ENCODE peak calls at places on chromosome 12, in ten cellular contexts. U is fibroblast of the aortic adventitia, N is AG04450, J is BE2C, Y is HFF-Myc, Z is coronary artery, S is cardiac muscle cell, A is stomach, H is breast epithelium, K is IMR-90. P is an unnamed sample.

GRCh38 chr12:105740970-105741725 is 397.6 kb downstream of the NUAK1 start:
- DNase-seq in H (peak; percentile 59), Y (no peak), S (no peak), Z (no peak), A (no peak), K (peak; percentile 30), J (peak; percentile 9), N (no peak), U (peak; percentile 6), P (peak; percentile 13)

GRCh38 chr12:95877622-95878021 is 18.9 kb downstream of the SNRPF start:
- DNase-seq in S (no peak), H (no peak), A (no peak), J (no peak), Y (no peak), N (no peak), K (no peak), Z (no peak), U (no peak), P (peak; percentile 23)

GRCh38 chr12:93892431-93893210 is 215.4 kb downstream of the CRADD start:
- DNase-seq in Y (no peak), U (peak; percentile 30), J (no peak), S (peak; percentile 17), H (no peak), K (no peak), Z (no peak), A (no peak), N (no peak), P (no peak)

GRCh38 chr12:116675339-116676107 is 62.3 kb downstream of the SPRING1 start:
- DNase-seq in J (no peak), A (no peak), U (no peak), Z (no peak), N (no peak), H (no peak), Y (no peak), K (no peak), S (no peak), P (no peak)

GRCh38 chr12:31230004-31230403 is 95.9 kb downstream of the SINHCAF start:
- DNase-seq in A (no peak), U (no peak), N (no peak), K (no peak), H (no peak), Y (no peak), Z (no peak), J (no peak), S (no peak), P (no peak)

GRCh38 chr12:63904653-63905052 is 60.2 kb downstream of the SRGAP1 start:
- DNase-seq in K (no peak), A (no peak), Z (no peak), Y (no peak), U (no peak), N (no peak), J (no peak), H (no peak), S (no peak), P (no peak)

GRCh38 chr12:45644521-45644920 is 85.0 kb upstream of the ARID2 start:
- DNase-seq in Y (peak; percentile 51), U (peak; percentile 55), A (no peak), H (no peak), J (no peak), Z (no peak), K (peak; percentile 71), S (no peak), N (no peak), P (peak; percentile 66)

GRCh38 chr12:1800646-1801284 is 19.6 kb upstream of the LRTM2 start:
- DNase-seq in N (no peak), H (no peak), Y (no peak), A (peak; percentile 52), U (no peak), J (peak; percentile 81), K (peak; percentile 54), Z (peak; percentile 71), S (peak; percentile 81), P (peak; percentile 66)

GRCh38 chr12:108722992-108723766 is 8.1 kb downstream of the CORO1C start:
- DNase-seq in Y (peak; percentile 72), A (no peak), H (no peak), U (peak; percentile 87), S (no peak), K (peak; percentile 95), J (no peak), N (peak; percentile 61), Z (no peak), P (peak; percentile 96)

GRCh38 chr12:13941258-13942249 is 39.8 kb downstream of the GRIN2B start:
- DNase-seq in H (no peak), J (peak; percentile 39), N (no peak), Y (no peak), Z (no peak), U (peak; percentile 53), K (peak; percentile 0), A (peak; percentile 75), S (peak; percentile 75), P (peak; percentile 60)
- TF ChIP-seq CTCF in H (no peak), J (peak; percentile 58), N (no peak), Y (no peak), Z (no peak), U (no peak), K (no peak), A (peak; percentile 52), S (peak; percentile 25), P (no peak)

GRCh38 chr12:120798696-120799095 is 73.1 kb downstream of the ACADS start:
- DNase-seq in J (peak; percentile 10), Y (no peak), N (no peak), S (no peak), U (no peak), Z (no peak), A (no peak), K (no peak), H (no peak), P (no peak)
- H3K4me3 ChIP-seq in J (no peak overlapping the region), Y (no peak overlapping the region), N (no peak overlapping the region), S (no peak overlapping the region), U (no peak overlapping the region), Z (no peak overlapping the region), A (no peak overlapping the region), K (no peak overlapping the region), H (no peak overlapping the region), P (no peak overlapping the region)

GRCh38 chr12:47772738-47773061 is 338 bp upstream of the SLC48A1 start:
- DNase-seq in N (no peak), K (no peak), Y (no peak), S (no peak), H (no peak), J (no peak), U (no peak), Z (no peak), A (no peak), P (no peak)
- TF ChIP-seq CTCF in N (no peak), K (no peak), Y (no peak), S (no peak), H (no peak), J (no peak), U (no peak), Z (no peak), A (peak; percentile 10), P (no peak)

GRCh38 chr12:32504626-32505025 is 105.3 kb downstream of the FGD4 start:
- DNase-seq in U (no peak), K (peak; percentile 10), J (no peak), Z (no peak), H (no peak), S (no peak), N (no peak), Y (no peak), A (no peak), P (no peak)
- H3K4me3 ChIP-seq in U (no peak overlapping the region), K (no peak overlapping the region), J (no peak overlapping the region), Z (no peak overlapping the region), H (no peak overlapping the region), S (no peak overlapping the region), N (no peak overlapping the region), Y (peak overlapping the region; percentile 59), A (peak overlapping the region; percentile 13), P (no peak overlapping the region)

GRCh38 chr12:21169878-21170472 is 39.0 kb downstream of the SLCO1B1 start:
- DNase-seq in K (peak; percentile 25), U (peak; percentile 56), Y (peak; percentile 3), N (no peak), H (no peak), A (peak; percentile 51), S (peak; percentile 77), Z (no peak), J (peak; percentile 68), P (peak; percentile 31)
- TF ChIP-seq CTCF in K (peak; percentile 56), U (peak; percentile 77), Y (peak; percentile 60), N (peak; percentile 65), H (peak; percentile 46), A (peak; percentile 62), S (peak; percentile 86), Z (peak; percentile 31), J (peak; percentile 87), P (peak; percentile 67)